ENCODE peak calls at places on chromosome 13, in ten cellular contexts. Z is Karpas-422; U is mesothelial cell of epicardium; D is cortex of kidney; H is stimulated activated CD8-positive, alpha-beta memory T cell treated with anti-CD3 and anti-CD28 coated beads, Interleukin-4, amount 100 ng/mL, for 4 hours; B is nucleus accumbens; X is SK-N-MC; Y is kidney tubule cell; R is stomach; E is T-helper 17 cell. O is an unnamed sample.

GRCh38 chr13:103403148-103403740 is 337.0 kb upstream of the SLC10A2 start:
- DNase-seq in Z (no peak), U (no peak), D (no peak), H (no peak), B (no peak), X (no peak), Y (peak), R (no peak), E (no peak), O (no peak)

GRCh38 chr13:108961542-108962125 is 332.2 kb downstream of the MYO16 start:
- DNase-seq in Z (peak), U (no peak), D (no peak), H (no peak), B (no peak), X (peak), Y (peak), R (no peak), E (no peak), O (no peak)

GRCh38 chr13:47067296-47067695 is 170.4 kb upstream of the HTR2A start:
- DNase-seq in Z (no peak), U (no peak), D (no peak), H (no peak), B (no peak), X (no peak), Y (no peak), R (no peak), E (no peak), O (no peak)

GRCh38 chr13:110266983-110267382 is 40.0 kb downstream of the COL4A1 start:
- DNase-seq in Z (no peak), U (no peak), D (no peak), H (no peak), B (no peak), X (no peak), Y (no peak), R (no peak), E (no peak), O (no peak)

GRCh38 chr13:93230466-93230865 is 3.9 kb downstream of the GPC6 start:
- DNase-seq in Z (no peak), U (no peak), D (no peak), H (no peak), B (no peak), X (no peak), Y (peak), R (no peak), E (no peak), O (peak)

GRCh38 chr13:45615501-45616101 is at the start of gene ERICH6B:
- DNase-seq in Z (no peak), U (peak), D (no peak), H (no peak), B (peak), X (no peak), Y (peak), R (no peak), E (no peak), O (no peak)

GRCh38 chr13:60090579-60090978 is 73.1 kb downstream of the DIAPH3 start:
- DNase-seq in Z (no peak), U (no peak), D (no peak), H (no peak), B (no peak), X (no peak), Y (no peak), R (no peak), E (no peak), O (no peak)

GRCh38 chr13:103140001-103140671 is 73.9 kb upstream of the SLC10A2 start:
- DNase-seq in Z (peak), U (no peak), D (no peak), H (no peak), B (no peak), X (no peak), Y (peak), R (no peak), E (no peak), O (no peak)

GRCh38 chr13:38960175-38960574 is 30.5 kb downstream of the STOML3 start:
- DNase-seq in Z (no peak), U (no peak), D (no peak), H (no peak), B (no peak), X (no peak), Y (no peak), R (no peak), E (no peak), O (no peak)

GRCh38 chr13:94169783-94170513 is 309.5 kb downstream of the DCT start:
- DNase-seq in Z (no peak), U (no peak), D (no peak), H (no peak), B (peak), X (no peak), Y (no peak), R (no peak), E (no peak), O (no peak)

GRCh38 chr13:28347456-28348371 is 147.2 kb downstream of the FLT1 start:
- DNase-seq in Z (no peak), U (no peak), D (no peak), H (no peak), B (no peak), X (no peak), Y (no peak), R (no peak), E (no peak), O (no peak)